ENCODE peak calls at places on chromosomes 7 and 10, in four cellular contexts. One of them, this sample, is unnamed.

GRCh38 chr10:133109736-133110532 is 22.2 kb downstream of the ADGRA1 start:
- DNase-seq in mesothelial cell of epicardium: no peak
- DNase-seq in fibroblast of pulmonary artery: no peak
- DNase-seq in colonic mucosa: no peak
- DNase-seq in this sample: no peak

GRCh38 chr10:8416192-8416701 is 361.8 kb downstream of the GATA3 start:
- DNase-seq in mesothelial cell of epicardium: no peak
- DNase-seq in fibroblast of pulmonary artery: no peak
- DNase-seq in colonic mucosa: no peak
- DNase-seq in this sample: no peak

GRCh38 chr7:87110778-87111177 is 41.5 kb upstream of the DMTF1 start:
- DNase-seq in mesothelial cell of epicardium: no peak
- DNase-seq in fibroblast of pulmonary artery: peak
- DNase-seq in colonic mucosa: no peak
- DNase-seq in this sample: peak

GRCh38 chr7:47000561-47000960 is 581.4 kb downstream of the TNS3 start:
- DNase-seq in mesothelial cell of epicardium: no peak
- DNase-seq in fibroblast of pulmonary artery: no peak
- DNase-seq in colonic mucosa: no peak
- DNase-seq in this sample: peak

GRCh38 chr10:132479024-132479602 is 58.5 kb upstream of the INPP5A start:
- DNase-seq in mesothelial cell of epicardium: no peak
- DNase-seq in fibroblast of pulmonary artery: no peak
- DNase-seq in colonic mucosa: no peak
- DNase-seq in this sample: no peak

GRCh38 chr7:34184466-34184865 is 279.1 kb downstream of the BMPER start:
- DNase-seq in mesothelial cell of epicardium: no peak
- DNase-seq in fibroblast of pulmonary artery: peak
- DNase-seq in colonic mucosa: no peak
- DNase-seq in this sample: peak

GRCh38 chr7:142463401-142463850 is 205.6 kb upstream of the PRSS58 start:
- DNase-seq in mesothelial cell of epicardium: no peak
- DNase-seq in fibroblast of pulmonary artery: no peak
- DNase-seq in colonic mucosa: no peak
- DNase-seq in this sample: no peak

GRCh38 chr10:18400201-18400910 is 251.0 kb downstream of the NSUN6 start:
- DNase-seq in mesothelial cell of epicardium: no peak
- DNase-seq in fibroblast of pulmonary artery: no peak
- DNase-seq in colonic mucosa: peak
- DNase-seq in this sample: no peak

GRCh38 chr7:158351051-158351450 is 236.6 kb downstream of the PTPRN2 start:
- DNase-seq in mesothelial cell of epicardium: no peak
- DNase-seq in fibroblast of pulmonary artery: no peak
- DNase-seq in colonic mucosa: no peak
- DNase-seq in this sample: no peak

GRCh38 chr7:84187087-84187805 is 7.3 kb downstream of the SEMA3A start:
- DNase-seq in mesothelial cell of epicardium: no peak
- DNase-seq in fibroblast of pulmonary artery: no peak
- DNase-seq in colonic mucosa: no peak
- DNase-seq in this sample: no peak

GRCh38 chr7:27141138-27141537 is 2.3 kb downstream of the HOXA5 start:
- DNase-seq in mesothelial cell of epicardium: no peak
- DNase-seq in fibroblast of pulmonary artery: no peak
- DNase-seq in colonic mucosa: peak
- DNase-seq in this sample: peak

GRCh38 chr10:35464805-35465456 is 128.6 kb downstream of the CCNY start:
- DNase-seq in mesothelial cell of epicardium: no peak
- DNase-seq in fibroblast of pulmonary artery: peak
- DNase-seq in colonic mucosa: no peak
- DNase-seq in this sample: no peak

GRCh38 chr7:69939317-69939716 is 341.0 kb downstream of the AUTS2 start:
- DNase-seq in mesothelial cell of epicardium: no peak
- DNase-seq in fibroblast of pulmonary artery: no peak
- DNase-seq in colonic mucosa: no peak
- DNase-seq in this sample: no peak

GRCh38 chr7:76074972-76075370 is 27.1 kb downstream of the MDH2 start:
- DNase-seq in mesothelial cell of epicardium: no peak
- DNase-seq in fibroblast of pulmonary artery: peak
- DNase-seq in colonic mucosa: no peak
- DNase-seq in this sample: peak

GRCh38 chr10:112461029-112461887 is 14.2 kb downstream of the VTI1A start:
- DNase-seq in mesothelial cell of epicardium: no peak
- DNase-seq in fibroblast of pulmonary artery: peak
- DNase-seq in colonic mucosa: no peak
- DNase-seq in this sample: peak

GRCh38 chr7:100675581-100676350 is 2.2 kb downstream of the GNB2 start:
- DNase-seq in mesothelial cell of epicardium: peak
- DNase-seq in fibroblast of pulmonary artery: peak
- DNase-seq in colonic mucosa: peak
- DNase-seq in this sample: peak

GRCh38 chr10:95508730-95509129 is 52.4 kb downstream of the SORBS1 start:
- DNase-seq in mesothelial cell of epicardium: no peak
- DNase-seq in fibroblast of pulmonary artery: peak
- DNase-seq in colonic mucosa: no peak
- DNase-seq in this sample: no peak

GRCh38 chr10:67618116-67618515 is 77.9 kb downstream of the CTNNA3 start:
- DNase-seq in mesothelial cell of epicardium: no peak
- DNase-seq in fibroblast of pulmonary artery: peak
- DNase-seq in colonic mucosa: no peak
- DNase-seq in this sample: no peak

GRCh38 chr10:128080231-128080630 is 46.0 kb downstream of the MKI67 start:
- DNase-seq in mesothelial cell of epicardium: no peak
- DNase-seq in fibroblast of pulmonary artery: no peak
- DNase-seq in colonic mucosa: no peak
- DNase-seq in this sample: no peak

GRCh38 chr7:123557631-123558505 is at the start of gene NDUFA5:
- DNase-seq in mesothelial cell of epicardium: peak
- DNase-seq in fibroblast of pulmonary artery: peak
- DNase-seq in colonic mucosa: peak
- DNase-seq in this sample: peak

GRCh38 chr7:78388982-78389381 is 590.4 kb downstream of the PHTF2 start:
- DNase-seq in mesothelial cell of epicardium: no peak
- DNase-seq in fibroblast of pulmonary artery: no peak
- DNase-seq in colonic mucosa: no peak
- DNase-seq in this sample: no peak

GRCh38 chr7:137989127-137989526 is 12.8 kb downstream of the CREB3L2 start:
- DNase-seq in mesothelial cell of epicardium: no peak
- DNase-seq in fibroblast of pulmonary artery: no peak
- DNase-seq in colonic mucosa: no peak
- DNase-seq in this sample: no peak

GRCh38 chr10:126131338-126131737 is 235.0 kb downstream of the FANK1 start:
- DNase-seq in mesothelial cell of epicardium: no peak
- DNase-seq in fibroblast of pulmonary artery: no peak
- DNase-seq in colonic mucosa: no peak
- DNase-seq in this sample: no peak

GRCh38 chr10:69733791-69734261 is 67.9 kb upstream of the COL13A1 start:
- DNase-seq in mesothelial cell of epicardium: no peak
- DNase-seq in fibroblast of pulmonary artery: peak
- DNase-seq in colonic mucosa: peak
- DNase-seq in this sample: peak

GRCh38 chr10:133277993-133278576 is 1.4 kb upstream of the ADAM8 start:
- DNase-seq in mesothelial cell of epicardium: no peak
- DNase-seq in fibroblast of pulmonary artery: no peak
- DNase-seq in colonic mucosa: no peak
- DNase-seq in this sample: peak

GRCh38 chr7:46522354-46522906 is 601.4 kb upstream of the IGFBP3 start:
- DNase-seq in mesothelial cell of epicardium: no peak
- DNase-seq in fibroblast of pulmonary artery: no peak
- DNase-seq in colonic mucosa: no peak
- DNase-seq in this sample: no peak

GRCh38 chr7:41029072-41029492 is 673.8 kb downstream of the INHBA start:
- DNase-seq in mesothelial cell of epicardium: no peak
- DNase-seq in fibroblast of pulmonary artery: peak
- DNase-seq in colonic mucosa: no peak
- DNase-seq in this sample: peak

GRCh38 chr10:52197098-52197497 is 117.0 kb upstream of the DKK1 start:
- DNase-seq in mesothelial cell of epicardium: no peak
- DNase-seq in fibroblast of pulmonary artery: no peak
- DNase-seq in colonic mucosa: no peak
- DNase-seq in this sample: no peak

GRCh38 chr7:116138202-116138801 is 72.0 kb upstream of the TES start:
- DNase-seq in mesothelial cell of epicardium: no peak
- DNase-seq in fibroblast of pulmonary artery: peak
- DNase-seq in colonic mucosa: peak
- DNase-seq in this sample: peak

GRCh38 chr10:30051220-30051619 is 8.2 kb downstream of the JCAD start:
- DNase-seq in mesothelial cell of epicardium: no peak
- DNase-seq in fibroblast of pulmonary artery: no peak
- DNase-seq in colonic mucosa: no peak
- DNase-seq in this sample: no peak

GRCh38 chr7:8305625-8306388 is 43.8 kb upstream of the ICA1 start:
- DNase-seq in mesothelial cell of epicardium: no peak
- DNase-seq in fibroblast of pulmonary artery: no peak
- DNase-seq in colonic mucosa: no peak
- DNase-seq in this sample: no peak

GRCh38 chr7:2920956-2921708 is 77.0 kb upstream of the GNA12 start:
- DNase-seq in mesothelial cell of epicardium: no peak
- DNase-seq in fibroblast of pulmonary artery: no peak
- DNase-seq in colonic mucosa: no peak
- DNase-seq in this sample: no peak

DNA sequence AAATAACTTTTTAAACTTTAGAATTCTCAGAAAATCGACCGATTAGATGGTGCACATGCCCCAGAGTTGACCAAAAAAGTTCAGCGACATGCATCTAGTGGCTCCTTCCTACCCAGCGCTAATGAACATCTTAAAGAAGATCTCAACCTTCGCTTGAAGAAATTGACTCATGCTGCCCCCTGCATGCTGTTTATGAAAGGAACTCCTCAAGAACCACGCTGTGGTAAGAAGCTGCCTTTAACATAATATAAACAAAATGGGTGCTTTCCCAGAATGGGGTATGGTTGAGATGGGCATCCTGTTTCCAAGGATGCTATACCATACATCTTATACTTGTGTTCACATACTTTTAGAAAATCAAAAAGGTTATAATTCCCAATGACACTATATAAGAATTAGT is 24.6 kb downstream of the GLRX3 start:
- DNase-seq in mesothelial cell of epicardium: no peak
- DNase-seq in fibroblast of pulmonary artery: no peak
- DNase-seq in colonic mucosa: no peak
- DNase-seq in this sample: no peak
- TF ChIP-seq CTCF in mesothelial cell of epicardium: no peak
- TF ChIP-seq CTCF in fibroblast of pulmonary artery: peak
- TF ChIP-seq CTCF in colonic mucosa: no peak
- TF ChIP-seq CTCF in this sample: no peak

GRCh38 chr10:123413353-123413752 is 252.8 kb upstream of the GPR26 start:
- DNase-seq in mesothelial cell of epicardium: no peak
- DNase-seq in fibroblast of pulmonary artery: no peak
- DNase-seq in colonic mucosa: no peak
- DNase-seq in this sample: no peak
- TF ChIP-seq CTCF in mesothelial cell of epicardium: no peak
- TF ChIP-seq CTCF in fibroblast of pulmonary artery: no peak
- TF ChIP-seq CTCF in colonic mucosa: no peak
- TF ChIP-seq CTCF in this sample: no peak

DNA sequence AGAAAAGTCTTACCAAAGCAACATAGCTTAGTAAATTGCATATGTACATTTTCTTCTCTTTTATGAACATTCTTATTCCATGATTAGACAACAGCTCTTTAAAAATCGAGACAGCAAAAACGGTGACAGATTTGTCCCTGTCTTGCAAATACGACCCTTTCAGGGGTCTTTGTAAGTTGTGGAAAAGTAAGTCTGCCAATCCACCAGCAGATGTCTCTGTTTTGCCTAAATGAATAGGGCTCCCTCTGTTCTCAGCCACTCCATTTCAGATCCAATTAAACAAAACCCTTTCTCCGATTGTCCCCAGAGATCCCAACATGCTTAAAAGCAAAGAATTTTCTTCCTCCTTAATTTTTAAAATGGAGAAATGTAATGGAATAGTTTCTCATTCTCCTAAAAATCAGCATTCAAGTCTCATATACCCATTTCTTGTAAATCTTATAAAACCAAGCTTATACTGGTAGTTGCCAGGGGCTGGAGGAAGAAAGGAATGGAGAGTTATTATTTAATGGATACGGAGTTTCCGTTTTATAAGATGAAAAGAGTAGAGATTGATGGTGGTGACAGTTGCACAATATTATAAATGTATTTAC is 61.0 kb upstream of the NFE2L3 start:
- DNase-seq in mesothelial cell of epicardium: no peak
- DNase-seq in fibroblast of pulmonary artery: peak
- DNase-seq in colonic mucosa: no peak
- DNase-seq in this sample: peak
- TF ChIP-seq CTCF in mesothelial cell of epicardium: peak
- TF ChIP-seq CTCF in fibroblast of pulmonary artery: peak
- TF ChIP-seq CTCF in colonic mucosa: peak
- TF ChIP-seq CTCF in this sample: peak

DNA sequence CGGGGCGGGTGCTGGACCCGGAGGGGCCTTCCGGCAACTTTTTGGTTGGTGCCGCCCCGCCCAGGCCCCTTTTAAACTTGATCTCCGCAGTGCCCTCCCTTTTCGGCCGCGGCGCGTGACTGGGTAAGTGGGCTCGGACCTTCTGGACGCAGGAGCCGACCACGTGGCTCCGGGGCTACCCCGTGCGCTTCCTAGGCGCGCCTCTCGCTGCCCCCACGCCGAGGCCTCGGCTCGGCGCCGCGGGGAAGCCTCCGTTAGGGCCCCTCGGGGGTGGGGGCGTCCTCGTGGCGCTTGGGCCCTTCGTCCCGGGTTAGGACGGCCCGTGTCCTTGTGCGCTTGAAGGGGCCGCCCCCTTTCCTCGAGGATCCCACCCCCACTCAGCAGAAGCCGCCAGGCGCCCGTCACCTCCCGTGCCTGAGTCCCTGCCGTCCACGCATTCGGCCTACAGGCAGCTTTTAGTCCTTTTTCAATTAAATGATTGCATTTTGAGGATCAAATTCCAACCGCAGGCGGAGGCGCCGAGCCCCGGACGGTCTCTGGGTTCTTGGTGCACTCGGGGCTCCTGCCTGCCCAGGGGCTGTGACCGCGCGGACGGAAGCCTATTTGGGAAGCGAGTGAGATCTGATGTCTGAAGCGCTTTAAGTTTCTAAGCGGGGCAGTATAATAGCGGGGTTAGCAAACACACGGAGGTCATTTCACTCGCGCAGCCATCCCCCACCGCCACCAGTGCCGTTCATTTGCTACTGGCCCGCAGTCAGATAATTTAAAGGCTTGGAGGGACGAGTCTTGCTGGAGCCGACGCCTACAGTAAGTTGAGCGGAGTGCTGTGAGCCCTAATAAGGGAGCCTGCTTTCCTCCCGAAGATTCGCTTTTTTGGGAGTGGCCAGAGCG is 31.8 kb upstream of the TOMM7 start:
- DNase-seq in mesothelial cell of epicardium: peak
- DNase-seq in fibroblast of pulmonary artery: peak
- DNase-seq in colonic mucosa: peak
- DNase-seq in this sample: peak
- TF ChIP-seq CTCF in mesothelial cell of epicardium: peak
- TF ChIP-seq CTCF in fibroblast of pulmonary artery: no peak
- TF ChIP-seq CTCF in colonic mucosa: peak
- TF ChIP-seq CTCF in this sample: peak